ENCODE peak calls at places on chromosome 11, in ten cellular contexts. One of them, this sample, is unnamed.

GRCh38 chr11:17179972-17180371 is 27.8 kb downstream of the PIK3C2A start:
- DNase-seq in right cardiac atrium: no peak
- DNase-seq in LHCN-M2: no peak
- DNase-seq in right lobe of liver: no peak
- DNase-seq in stimulated activated CD8-positive, alpha-beta memory T cell treated with anti-CD3 and anti-CD28 coated beads, Interleukin-4, amount 100 ng/mL, for 4 hours: no peak
- DNase-seq in A549: no peak
- DNase-seq in sigmoid colon: no peak
- DNase-seq in body of pancreas: no peak
- DNase-seq in D721Med: no peak
- DNase-seq in fibroblast of the aortic adventitia: no peak
- DNase-seq in this sample: no peak

GRCh38 chr11:65295571-65296338 is 18.9 kb upstream of the CDC42EP2 start:
- DNase-seq in stimulated activated CD8-positive, alpha-beta memory T cell treated with anti-CD3 and anti-CD28 coated beads, Interleukin-4, amount 100 ng/mL, for 4 hours: no peak
- DNase-seq in fibroblast of the aortic adventitia: no peak
- DNase-seq in right cardiac atrium: no peak
- DNase-seq in D721Med: no peak
- DNase-seq in A549: no peak
- DNase-seq in sigmoid colon: no peak
- DNase-seq in body of pancreas: no peak
- DNase-seq in LHCN-M2: no peak
- DNase-seq in right lobe of liver: no peak
- DNase-seq in this sample: no peak

GRCh38 chr11:19092850-19093249 is 24.1 kb upstream of the ZDHHC13 start:
- DNase-seq in right lobe of liver: no peak
- DNase-seq in sigmoid colon: no peak
- DNase-seq in A549: no peak
- DNase-seq in D721Med: no peak
- DNase-seq in stimulated activated CD8-positive, alpha-beta memory T cell treated with anti-CD3 and anti-CD28 coated beads, Interleukin-4, amount 100 ng/mL, for 4 hours: no peak
- DNase-seq in LHCN-M2: no peak
- DNase-seq in body of pancreas: no peak
- DNase-seq in fibroblast of the aortic adventitia: no peak
- DNase-seq in right cardiac atrium: no peak
- DNase-seq in this sample: no peak

GRCh38 chr11:68347841-68348240 is 35.5 kb downstream of the LRP5 start:
- DNase-seq in D721Med: no peak
- DNase-seq in body of pancreas: no peak
- DNase-seq in LHCN-M2: no peak
- DNase-seq in stimulated activated CD8-positive, alpha-beta memory T cell treated with anti-CD3 and anti-CD28 coated beads, Interleukin-4, amount 100 ng/mL, for 4 hours: no peak
- DNase-seq in A549: no peak
- DNase-seq in right cardiac atrium: no peak
- DNase-seq in sigmoid colon: no peak
- DNase-seq in fibroblast of the aortic adventitia: no peak
- DNase-seq in right lobe of liver: no peak
- DNase-seq in this sample: no peak

GRCh38 chr11:101582242-101583052 is 1.4 kb downstream of the TRPC6 start:
- DNase-seq in body of pancreas: no peak
- DNase-seq in D721Med: no peak
- DNase-seq in A549: peak; percentile 14
- DNase-seq in sigmoid colon: no peak
- DNase-seq in right cardiac atrium: peak; percentile 39
- DNase-seq in stimulated activated CD8-positive, alpha-beta memory T cell treated with anti-CD3 and anti-CD28 coated beads, Interleukin-4, amount 100 ng/mL, for 4 hours: no peak
- DNase-seq in fibroblast of the aortic adventitia: no peak
- DNase-seq in LHCN-M2: no peak
- DNase-seq in right lobe of liver: no peak
- DNase-seq in this sample: peak; percentile 14

GRCh38 chr11:109644158-109644557 is 222.2 kb downstream of the C11orf87 start:
- DNase-seq in LHCN-M2: peak; percentile 32
- DNase-seq in D721Med: no peak
- DNase-seq in right lobe of liver: no peak
- DNase-seq in sigmoid colon: no peak
- DNase-seq in A549: no peak
- DNase-seq in fibroblast of the aortic adventitia: peak; percentile 5
- DNase-seq in body of pancreas: no peak
- DNase-seq in stimulated activated CD8-positive, alpha-beta memory T cell treated with anti-CD3 and anti-CD28 coated beads, Interleukin-4, amount 100 ng/mL, for 4 hours: no peak
- DNase-seq in right cardiac atrium: peak; percentile 53
- DNase-seq in this sample: peak; percentile 42

GRCh38 chr11:1548221-1549070 is 23.6 kb downstream of the DUSP8 start:
- DNase-seq in fibroblast of the aortic adventitia: peak; percentile 39
- DNase-seq in A549: peak; percentile 87
- DNase-seq in right cardiac atrium: peak; percentile 81
- DNase-seq in body of pancreas: peak; percentile 86
- DNase-seq in right lobe of liver: peak; percentile 79
- DNase-seq in LHCN-M2: peak; percentile 21
- DNase-seq in sigmoid colon: peak; percentile 94
- DNase-seq in stimulated activated CD8-positive, alpha-beta memory T cell treated with anti-CD3 and anti-CD28 coated beads, Interleukin-4, amount 100 ng/mL, for 4 hours: no peak
- DNase-seq in D721Med: no peak
- DNase-seq in this sample: peak; percentile 78

GRCh38 chr11:8777907-8778767 is 95.5 kb downstream of the RPL27A start:
- DNase-seq in stimulated activated CD8-positive, alpha-beta memory T cell treated with anti-CD3 and anti-CD28 coated beads, Interleukin-4, amount 100 ng/mL, for 4 hours: no peak
- DNase-seq in right lobe of liver: peak; percentile 3
- DNase-seq in fibroblast of the aortic adventitia: peak; percentile 54
- DNase-seq in A549: no peak
- DNase-seq in body of pancreas: peak; percentile 49
- DNase-seq in right cardiac atrium: peak; percentile 90
- DNase-seq in D721Med: no peak
- DNase-seq in sigmoid colon: peak; percentile 86
- DNase-seq in LHCN-M2: peak; percentile 91
- DNase-seq in this sample: peak; percentile 69

This sample was measured in left ventricle myocardium inferior.